ENCODE peak calls at places on chromosome 1, in four cellular contexts. S, N, O and C are unnamed samples.

GRCh38 chr1:116909511-116910378 is at the start of gene PTGFRN:
- DNase-seq in S (peak; percentile 72), N (peak; percentile 39), O (no peak), C (no peak)

GRCh38 chr1:65119951-65120350 is 28.1 kb upstream of the AK4 start:
- DNase-seq in N (no peak), O (no peak), S (no peak), C (no peak)

GRCh38 chr1:65247419-65248359 is 61.7 kb upstream of the DNAJC6 start:
- DNase-seq in N (no peak), S (no peak), O (no peak), C (no peak)

GRCh38 chr1:154445040-154445472 is 39.9 kb downstream of the IL6R start:
- DNase-seq in N (no peak), S (no peak), O (no peak), C (peak; percentile 59)

GRCh38 chr1:198400063-198400462 is 140.4 kb downstream of the ATP6V1G3 start:
- DNase-seq in S (no peak), N (no peak), O (no peak), C (no peak)

GRCh38 chr1:38721816-38722215 is 137.8 kb downstream of the RRAGC start:
- DNase-seq in O (no peak), S (no peak), N (no peak), C (no peak)

GRCh38 chr1:89276690-89277089 is 4.0 kb upstream of the GBP5 start:
- DNase-seq in S (no peak), O (no peak), N (no peak), C (no peak)

GRCh38 chr1:160826546-160826945 is 30.6 kb downstream of the LY9 start:
- DNase-seq in O (no peak), N (no peak), S (no peak), C (no peak)

GRCh38 chr1:245803666-245804037 is 648.9 kb downstream of the KIF26B start:
- DNase-seq in S (no peak), N (no peak), O (no peak), C (no peak)

GRCh38 chr1:19949016-19949415 is 25.6 kb upstream of the PLA2G2E start:
- DNase-seq in N (peak; percentile 38), S (no peak), O (peak; percentile 28), C (no peak)

GRCh38 chr1:110957798-110958197 is 5.9 kb downstream of the LRIF1 start:
- DNase-seq in S (no peak), O (no peak), N (no peak), C (no peak)

GRCh38 chr1:66182551-66183178 is 351.3 kb upstream of the SGIP1 start:
- DNase-seq in O (no peak), N (no peak), S (no peak), C (no peak)

GRCh38 chr1:237672748-237673147 is 218.0 kb downstream of the ZP4 start:
- DNase-seq in O (no peak), N (no peak), S (no peak), C (no peak)

GRCh38 chr1:210597555-210598134 is 268.9 kb downstream of the HHAT start:
- DNase-seq in S (peak; percentile 14), O (peak; percentile 21), N (no peak), C (peak; percentile 7)

GRCh38 chr1:94526152-94526551 is 15.4 kb downstream of the F3 start:
- DNase-seq in S (no peak), O (no peak), N (no peak), C (no peak)

GRCh38 chr1:170853302-170853701 is 82.0 kb upstream of the MROH9 start:
- DNase-seq in S (no peak), N (no peak), O (no peak), C (peak; percentile 39)

GRCh38 chr1:82449671-82450070 is 648.9 kb downstream of the ADGRL2 start:
- DNase-seq in S (no peak), O (no peak), N (no peak), C (no peak)

GRCh38 chr1:210618379-210618778 is 289.7 kb downstream of the HHAT start:
- DNase-seq in N (no peak), O (no peak), S (no peak), C (no peak)

GRCh38 chr1:43867946-43868740 is 65.5 kb upstream of the ARTN start:
- DNase-seq in N (no peak), O (no peak), S (no peak), C (no peak)

GRCh38 chr1:12143631-12144155 is 23.1 kb upstream of the TNFRSF1B start:
- DNase-seq in O (no peak), S (peak; percentile 50), N (no peak), C (no peak)

GRCh38 chr1:245604979-245605378 is 450.2 kb downstream of the KIF26B start:
- DNase-seq in N (no peak), O (no peak), S (no peak), C (no peak)

GRCh38 chr1:174775621-174776020 is 224.1 kb upstream of the CACYBP start:
- DNase-seq in S (no peak), O (no peak), N (no peak), C (no peak)

GRCh38 chr1:174768516-174768915 is 231.2 kb upstream of the CACYBP start:
- DNase-seq in O (no peak), S (no peak), N (no peak), C (no peak)

GRCh38 chr1:174766727-174767126 is 233.0 kb upstream of the CACYBP start:
- DNase-seq in N (no peak), O (no peak), S (no peak), C (no peak)

GRCh38 chr1:174768949-174769348 is 230.8 kb upstream of the CACYBP start:
- DNase-seq in S (no peak), N (no peak), O (no peak), C (no peak)

DNA sequence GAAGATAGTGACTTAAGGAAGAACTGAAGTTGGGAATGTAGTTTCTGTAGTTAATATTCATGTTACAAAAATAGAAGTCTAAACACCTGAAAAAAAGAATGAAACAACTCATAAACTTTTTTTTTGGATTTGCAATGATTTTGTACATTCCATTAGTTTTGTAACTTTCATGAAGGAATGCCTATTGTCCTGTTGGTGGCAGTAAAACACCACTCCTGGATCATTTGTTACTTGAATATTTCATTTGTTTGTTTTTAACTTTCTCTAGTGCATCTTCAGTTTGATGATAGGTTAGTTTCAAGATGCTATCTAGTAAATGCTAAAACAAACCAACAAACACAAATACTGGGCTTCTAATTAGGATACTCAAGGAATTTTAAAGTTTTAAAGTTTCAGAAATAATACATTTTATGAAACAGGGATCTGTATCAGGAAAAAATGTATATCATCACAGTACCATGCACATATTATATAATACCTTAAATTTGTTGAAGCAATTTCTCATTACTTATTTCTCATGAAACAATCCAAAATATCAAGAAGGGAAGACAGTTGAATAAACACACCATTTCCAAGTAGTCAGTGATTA is 229.7 kb upstream of the CACYBP start:
- DNase-seq in N (no peak), O (peak; percentile 49), S (peak; percentile 46), C (peak; percentile 17)
- TF ChIP-seq CTCF in N (no peak), O (peak; percentile 73), S (peak; percentile 63), C (peak; percentile 80)

GRCh38 chr1:200925821-200926220 is 31.1 kb downstream of the INAVA start:
- DNase-seq in O (no peak), N (no peak), S (no peak), C (no peak)
- TF ChIP-seq SIN3A in O (no peak), N (no peak), S (no peak), C (no peak)

GRCh38 chr1:47907192-47907528 is 90.0 kb downstream of the TRABD2B start:
- DNase-seq in N (no peak), S (no peak), O (no peak), C (no peak)

GRCh38 chr1:47903723-47904122 is 93.5 kb downstream of the TRABD2B start:
- DNase-seq in O (no peak), N (no peak), S (no peak), C (no peak)

GRCh38 chr1:47906009-47906432 is 91.2 kb downstream of the TRABD2B start:
- DNase-seq in S (no peak), O (peak; percentile 75), N (no peak), C (no peak)

GRCh38 chr1:47908258-47908657 is 88.9 kb downstream of the TRABD2B start:
- DNase-seq in N (no peak), S (no peak), O (no peak), C (no peak)

DNA sequence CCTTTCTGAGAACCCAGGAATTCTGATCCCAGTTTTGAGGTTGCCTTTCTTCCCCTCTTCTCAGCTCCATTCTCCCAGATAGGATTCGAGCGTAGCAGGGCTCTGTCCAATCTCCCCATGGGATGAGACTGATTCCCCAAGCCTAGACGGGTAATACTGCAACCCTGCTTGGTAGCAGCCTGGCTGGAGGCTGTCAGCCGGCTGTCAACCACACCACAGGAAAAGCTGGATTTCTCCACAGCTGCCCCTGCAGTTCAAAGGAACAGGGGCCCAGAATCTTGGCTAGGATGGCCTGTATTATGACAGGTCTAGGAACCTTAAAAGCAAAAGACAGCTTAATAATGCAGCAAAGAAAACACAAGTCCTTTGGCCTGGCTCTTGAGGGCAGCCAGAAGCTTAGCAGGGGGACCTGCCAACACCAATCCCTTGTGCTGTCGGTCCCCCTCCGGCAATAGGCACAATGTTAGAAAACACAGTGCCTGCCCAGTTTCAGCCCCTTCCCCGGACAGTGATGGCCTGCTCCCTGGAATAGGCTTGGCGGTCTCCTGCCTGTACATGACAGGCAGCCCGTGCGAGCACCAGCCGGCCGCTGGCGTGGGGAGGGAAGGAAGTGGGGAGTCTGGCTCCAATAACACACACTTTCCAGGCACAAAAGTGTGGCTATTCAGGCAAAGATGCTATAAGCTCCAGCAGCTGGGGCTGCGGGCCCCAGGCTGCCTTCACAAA is 90.6 kb downstream of the TRABD2B start:
- DNase-seq in S (no peak), N (no peak), O (no peak), C (no peak)
- TF ChIP-seq HDAC2 in S (no peak), N (no peak), O (no peak), C (no peak)

GRCh38 chr1:32447469-32448185 is 17.2 kb upstream of the ZBTB8B start:
- DNase-seq in N (peak; percentile 27), S (peak; percentile 31), O (no peak), C (no peak)

GRCh38 chr1:32454726-32455125 is 10.1 kb upstream of the ZBTB8B start:
- DNase-seq in O (peak; percentile 35), N (no peak), S (no peak), C (no peak)

GRCh38 chr1:32448773-32449456 is 16.0 kb upstream of the ZBTB8B start:
- DNase-seq in S (peak; percentile 83), O (peak; percentile 75), N (no peak), C (no peak)
- TF ChIP-seq CTCF in S (peak; percentile 87), O (peak; percentile 74), N (peak; percentile 35), C (peak; percentile 23)

DNA sequence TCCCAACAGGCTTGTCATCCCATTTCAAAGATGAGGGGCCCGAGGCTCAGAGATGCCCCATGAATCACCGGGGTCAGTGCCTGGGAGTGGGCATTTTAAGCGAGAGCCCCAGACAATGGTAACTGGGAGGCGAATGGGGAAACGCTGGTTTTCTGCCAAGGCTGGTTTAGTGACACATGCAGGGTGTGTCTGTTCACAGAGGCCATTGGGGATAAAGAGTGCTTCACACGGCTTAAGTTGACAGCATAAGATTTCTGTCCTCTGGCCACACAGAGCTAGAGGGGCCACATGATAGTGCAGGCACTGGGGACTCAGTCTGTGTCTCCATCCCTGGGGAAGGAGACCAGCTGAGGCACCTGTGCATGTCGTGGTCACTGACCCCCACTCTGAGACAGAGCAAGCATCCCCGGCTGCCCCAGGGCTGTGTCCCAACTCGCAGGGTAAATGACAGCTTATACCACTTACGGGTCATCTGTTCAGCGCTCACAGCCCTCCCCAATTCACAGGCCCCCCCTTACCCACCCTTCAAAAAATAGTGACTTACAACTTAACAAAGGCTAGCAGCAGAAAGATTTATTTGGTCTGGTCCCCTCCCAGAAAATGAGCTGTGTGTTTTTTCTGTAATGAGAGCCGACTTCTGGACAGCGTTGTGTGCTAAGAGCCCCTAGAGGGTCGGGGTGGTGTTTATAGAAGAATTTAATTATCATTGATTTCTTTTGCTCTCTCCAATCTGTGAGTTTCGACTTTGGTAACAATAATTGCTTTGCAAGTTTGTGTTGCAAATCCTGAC is 34.9 kb upstream of the ARHGEF16 start:
- DNase-seq in S (no peak), O (no peak), N (no peak), C (no peak)
- TF ChIP-seq SIN3A in S (no peak), O (no peak), N (no peak), C (no peak)